ENCODE peak calls at places on chromosomes 13 and 19, in nine cellular contexts. Q is breast epithelium, J is upper lobe of left lung, V is stomach, S is prostate gland, N is sigmoid colon, H is SK-N-SH, W is HCT116, F is endothelial cell of umbilical vein. L is an unnamed sample.

GRCh38 chr13:24473646-24474045 is 38.9 kb downstream of the PARP4 start:
- DNase-seq in Q (no peak), J (no peak), V (no peak), S (no peak), N (no peak), H (no peak), W (no peak), F (no peak), L (no peak)

GRCh38 chr19:54311486-54311885 is 1.5 kb downstream of the LILRA5 start:
- DNase-seq in Q (no peak), J (no peak), V (no peak), S (no peak), N (no peak), H (no peak), W (no peak), F (no peak), L (no peak)

GRCh38 chr19:6069268-6069771 is 41.0 kb downstream of the RFX2 start:
- DNase-seq in Q (no peak), J (no peak), V (no peak), S (no peak), N (no peak), H (no peak), W (no peak), F (no peak), L (no peak)

GRCh38 chr13:43036386-43037220 is 13.2 kb downstream of the DNAJC15 start:
- DNase-seq in Q (no peak), J (peak; percentile 58), V (no peak), S (no peak), N (peak; percentile 74), H (no peak), W (no peak), F (no peak), L (no peak)

GRCh38 chr19:6519289-6519688 is 11.5 kb upstream of the TNFSF9 start:
- DNase-seq in Q (no peak), J (no peak), V (no peak), S (no peak), N (no peak), H (no peak), W (no peak), F (peak; percentile 44), L (no peak)

GRCh38 chr19:5562280-5562679 is 5.5 kb downstream of the TINCR start:
- DNase-seq in Q (no peak), J (no peak), V (no peak), S (no peak), N (no peak), H (no peak), W (no peak), F (no peak), L (no peak)

GRCh38 chr13:76741624-76742023 is 144.6 kb downstream of the KCTD12 start:
- DNase-seq in Q (no peak), J (no peak), V (no peak), S (no peak), N (no peak), H (no peak), W (no peak), F (no peak), L (no peak)

GRCh38 chr13:51728972-51729371 is 75.0 kb downstream of the DHRS12 start:
- DNase-seq in Q (no peak), J (no peak), V (no peak), S (no peak), N (no peak), H (no peak), W (no peak), F (no peak), L (no peak)

GRCh38 chr13:32107474-32107873 is 75.9 kb downstream of the FRY start:
- DNase-seq in Q (no peak), J (no peak), V (peak; percentile 34), S (no peak), N (no peak), H (no peak), W (no peak), F (peak; percentile 10), L (no peak)
- H3K4me3 ChIP-seq in Q (no peak overlapping the region), J (no peak overlapping the region), V (no peak overlapping the region), S (no peak overlapping the region), N (no peak overlapping the region), H (no peak overlapping the region), W (no peak overlapping the region), F (no peak overlapping the region), L (no peak overlapping the region)

GRCh38 chr13:101149735-101150380 is 266.4 kb downstream of the NALCN start:
- DNase-seq in Q (no peak), J (no peak), V (no peak), S (no peak), N (no peak), H (peak; percentile 65), W (no peak), F (peak; percentile 38), L (no peak)

GRCh38 chr13:101146101-101146898 is 270.0 kb downstream of the NALCN start:
- DNase-seq in Q (no peak), J (no peak), V (no peak), S (no peak), N (no peak), H (no peak), W (no peak), F (no peak), L (no peak)

GRCh38 chr13:101152184-101152583 is 264.1 kb downstream of the NALCN start:
- DNase-seq in Q (no peak), J (no peak), V (no peak), S (no peak), N (no peak), H (no peak), W (no peak), F (no peak), L (no peak)

GRCh38 chr13:101155920-101156319 is 260.4 kb downstream of the NALCN start:
- DNase-seq in Q (no peak), J (no peak), V (no peak), S (no peak), N (no peak), H (no peak), W (no peak), F (no peak), L (no peak)

DNA sequence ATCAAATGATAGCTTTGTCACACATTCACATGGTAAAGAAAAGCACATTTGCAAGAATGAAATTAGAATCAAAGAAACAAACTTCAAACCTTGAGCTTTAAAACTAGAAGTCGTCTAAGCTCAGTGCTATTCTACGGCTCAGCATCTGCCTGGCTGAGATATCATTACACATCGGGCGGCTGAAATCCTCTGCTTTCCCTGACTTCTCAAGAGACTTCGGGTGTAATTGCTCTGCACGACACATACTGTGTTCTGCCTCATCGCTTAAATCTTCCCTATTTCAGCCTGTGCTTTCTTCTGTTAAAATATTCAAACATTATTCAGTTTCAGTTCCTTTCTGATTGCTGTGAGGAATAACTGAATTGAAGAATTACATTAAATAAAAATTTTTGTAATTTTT is 265.3 kb downstream of the NALCN start:
- DNase-seq in Q (no peak), J (no peak), V (no peak), S (no peak), N (no peak), H (peak; percentile 17), W (no peak), F (peak; percentile 9), L (no peak)
- TF ChIP-seq POLR2AphosphoS5 in Q (no peak), J (no peak), V (no peak), S (no peak), N (no peak), H (no peak), W (no peak), F (no peak), L (no peak)

GRCh38 chr19:3981373-3981735 is 3.9 kb downstream of the EEF2 start:
- DNase-seq in Q (peak; percentile 17), J (no peak), V (no peak), S (no peak), N (no peak), H (no peak), W (no peak), F (no peak), L (no peak)

GRCh38 chr19:3983542-3983914 is 1.7 kb downstream of the EEF2 start:
- DNase-seq in Q (peak; percentile 17), J (no peak), V (no peak), S (no peak), N (no peak), H (peak; percentile 13), W (no peak), F (peak; percentile 4), L (no peak)

GRCh38 chr19:3982701-3983541 is 2.3 kb downstream of the EEF2 start:
- DNase-seq in Q (peak; percentile 41), J (peak; percentile 73), V (no peak), S (no peak), N (peak; percentile 70), H (peak; percentile 23), W (no peak), F (peak; percentile 12), L (no peak)

GRCh38 chr19:3980353-3981251 is 4.7 kb downstream of the EEF2 start:
- DNase-seq in Q (peak; percentile 20), J (peak; percentile 79), V (no peak), S (no peak), N (peak; percentile 64), H (peak; percentile 22), W (no peak), F (no peak), L (peak; percentile 87)

DNA sequence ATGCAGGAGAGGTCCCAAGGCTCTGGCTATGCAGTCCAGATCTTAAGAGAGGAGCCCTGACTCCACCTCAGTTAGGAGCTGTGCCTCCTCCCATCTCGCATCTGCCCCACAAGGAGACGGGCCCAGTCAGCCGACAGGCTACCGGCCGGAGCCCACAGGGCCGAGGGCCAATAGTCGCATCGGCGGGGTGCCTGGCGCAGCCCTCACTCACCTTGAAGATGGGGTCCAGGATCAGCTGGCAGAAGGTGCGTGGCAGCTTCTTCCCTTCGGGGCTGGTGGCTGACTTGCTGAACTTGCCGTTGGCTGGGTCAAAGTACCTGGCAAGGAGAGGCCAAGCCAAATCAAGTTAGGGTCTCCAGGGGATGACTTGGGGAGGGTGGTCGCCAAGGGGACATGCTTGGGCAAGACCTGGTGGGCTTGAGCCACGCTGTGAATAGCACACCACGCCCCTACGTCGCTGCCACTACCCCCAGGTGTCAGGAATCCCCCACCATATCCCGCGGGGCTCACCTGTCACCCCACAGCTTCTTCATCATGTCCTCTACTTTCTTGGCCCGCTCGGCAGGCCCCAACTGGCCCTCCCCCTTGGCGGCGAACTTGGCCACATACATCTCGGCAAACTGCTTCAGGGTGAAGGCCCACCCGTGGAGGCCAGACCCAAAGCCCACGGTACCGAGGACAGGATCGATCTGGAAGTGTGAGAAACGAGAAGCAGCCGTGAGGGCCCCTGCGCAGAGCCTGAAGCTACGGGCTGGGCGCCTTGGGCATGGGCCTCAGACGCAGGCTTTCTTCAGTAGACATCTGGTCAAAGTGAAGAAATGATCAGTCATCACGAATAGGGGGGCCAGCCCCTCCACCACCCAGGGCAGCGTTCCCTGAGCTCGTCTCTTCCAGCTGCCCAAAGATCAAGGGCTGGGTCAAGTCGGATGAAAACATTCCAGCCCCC is 3.3 kb downstream of the EEF2 start:
- DNase-seq in Q (peak; percentile 24), J (peak; percentile 68), V (no peak), S (no peak), N (peak; percentile 63), H (peak; percentile 17), W (no peak), F (no peak), L (no peak)
- H3K4me3 ChIP-seq in Q (no peak overlapping the region), J (no peak overlapping the region), V (no peak overlapping the region), S (no peak overlapping the region), N (no peak overlapping the region), H (no peak overlapping the region), W (no peak overlapping the region), F (no peak overlapping the region), L (no peak overlapping the region)

DNA sequence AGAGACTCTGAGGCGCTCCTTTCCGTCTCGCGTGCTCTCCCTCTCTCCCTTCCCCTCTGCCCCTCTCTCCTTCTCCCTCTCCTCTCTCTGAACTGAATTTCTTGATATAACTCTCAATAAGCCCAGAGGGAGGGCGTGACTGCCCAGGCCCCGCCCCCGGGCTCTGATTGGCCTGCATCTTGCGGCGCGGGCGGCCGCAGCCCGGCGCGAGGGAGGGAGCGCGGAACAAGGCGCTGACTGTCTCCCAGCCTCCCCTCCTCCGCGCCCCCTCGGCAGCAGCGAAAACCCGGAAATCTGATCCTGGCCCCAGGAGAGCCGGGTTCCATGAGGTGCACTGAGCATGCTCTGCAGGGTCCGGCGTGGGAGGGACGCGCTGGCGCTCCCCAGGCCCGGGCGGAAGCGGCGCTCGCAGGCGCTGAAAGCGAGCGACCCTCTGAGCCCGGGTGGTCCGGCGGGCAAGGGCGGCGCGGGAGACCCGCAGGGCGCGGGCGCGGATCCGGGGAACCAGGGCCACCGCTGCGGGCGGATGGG is at the start of gene PCDH9:
- DNase-seq in Q (peak; percentile 91), J (peak; percentile 98), V (peak; percentile 95), S (peak; percentile 92), N (peak; percentile 97), H (peak; percentile 96), W (no peak), F (peak; percentile 99), L (peak; percentile 96)
- TF ChIP-seq POLR2AphosphoS5 in Q (no peak), J (peak; percentile 82), V (peak; percentile 74), S (peak; percentile 93), N (peak; percentile 91), H (peak; percentile 96), W (no peak), F (no peak), L (peak; percentile 92)